ENCODE peak calls at places on chromosomes 6 and 20, in ten cellular contexts. O, S, W, Q, C, D, B, U, J and K are unnamed samples.

GRCh38 chr6:88166901-88167624 is 916 bp upstream of the CNR1 start:
- DNase-seq in U (no peak), C (peak; percentile 76), S (peak; percentile 51), O (no peak), B (peak; percentile 45), J (no peak), Q (no peak), D (peak; percentile 63), W (no peak), K (no peak)

GRCh38 chr20:11235058-11235457 is 561.3 kb upstream of the JAG1 start:
- DNase-seq in C (peak; percentile 75), B (peak; percentile 43), J (no peak), O (peak; percentile 67), Q (no peak), S (no peak), U (no peak), W (peak; percentile 44), D (no peak), K (no peak)

GRCh38 chr20:6473197-6473596 is 294.3 kb upstream of the BMP2 start:
- DNase-seq in Q (no peak), J (no peak), S (no peak), B (no peak), C (no peak), O (peak; percentile 17), W (peak; percentile 90), U (no peak), D (no peak), K (no peak)

GRCh38 chr6:118387921-118388701 is 160.0 kb upstream of the PLN start:
- DNase-seq in W (peak; percentile 90), D (no peak), Q (peak; percentile 29), J (no peak), S (no peak), C (no peak), U (no peak), O (peak; percentile 67), B (no peak), K (no peak)

GRCh38 chr6:99789767-99790166 is 183.1 kb downstream of the PRDM13 start:
- DNase-seq in C (no peak), W (no peak), D (no peak), U (no peak), O (no peak), Q (no peak), J (no peak), S (no peak), B (no peak), K (no peak)

GRCh38 chr6:33082702-33083101 is 6.9 kb downstream of the HLA-DPB1 start:
- DNase-seq in O (peak; percentile 76), W (peak; percentile 12), B (peak; percentile 72), D (no peak), Q (no peak), C (peak; percentile 91), J (no peak), S (peak; percentile 71), U (no peak), K (no peak)

GRCh38 chr20:48632825-48633619 is 194.8 kb downstream of the PREX1 start:
- DNase-seq in U (no peak), C (no peak), W (no peak), J (no peak), S (no peak), Q (no peak), O (no peak), B (no peak), D (no peak), K (no peak)

GRCh38 chr6:156402628-156403027 is 374.6 kb upstream of the ARID1B start:
- DNase-seq in C (no peak), O (no peak), U (no peak), Q (no peak), J (no peak), D (no peak), W (no peak), B (no peak), S (no peak), K (no peak)

GRCh38 chr6:101666256-101666655 is 272.7 kb downstream of the GRIK2 start:
- DNase-seq in Q (no peak), O (peak; percentile 56), S (no peak), C (no peak), U (no peak), J (no peak), W (peak; percentile 90), B (no peak), D (no peak), K (no peak)

GRCh38 chr20:63947638-63948456 is 8.4 kb downstream of the UCKL1 start:
- DNase-seq in C (no peak), D (no peak), U (no peak), S (no peak), J (no peak), W (no peak), B (no peak), O (no peak), Q (peak; percentile 72), K (no peak)

GRCh38 chr20:35290186-35290886 is 1.9 kb downstream of the FAM83C start:
- DNase-seq in B (no peak), J (no peak), S (no peak), C (no peak), D (no peak), O (no peak), W (no peak), U (no peak), Q (no peak), K (no peak)

GRCh38 chr6:827431-827830 is 134.5 kb upstream of the EXOC2 start:
- DNase-seq in W (no peak), O (no peak), D (peak; percentile 24), C (no peak), B (no peak), J (no peak), U (no peak), S (no peak), Q (no peak), K (no peak)

GRCh38 chr20:63574829-63575720 is 1.0 kb upstream of the HELZ2 start:
- DNase-seq in S (no peak), W (no peak), B (no peak), D (no peak), Q (no peak), O (peak; percentile 36), J (no peak), U (no peak), C (no peak), K (no peak)

DNA sequence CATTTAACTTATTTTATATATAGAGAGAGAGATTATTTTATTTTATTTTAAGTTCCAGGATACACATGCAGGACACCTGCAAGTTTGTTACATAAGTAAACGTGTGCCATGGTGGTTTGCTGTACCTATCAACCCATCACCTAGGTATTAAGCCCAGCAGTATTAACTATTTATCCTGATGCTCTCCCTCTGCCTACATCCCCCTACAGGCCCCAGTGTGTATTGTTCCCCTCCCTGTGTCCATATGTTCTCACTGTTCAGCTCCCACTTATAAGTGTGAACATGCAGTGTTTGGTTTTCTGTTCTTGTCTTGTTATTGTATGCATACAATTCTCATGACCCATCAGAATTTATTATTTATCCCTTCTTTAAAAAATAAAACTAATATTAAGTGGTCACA is 34.6 kb downstream of the FKBP1C start:
- DNase-seq in C (peak; percentile 63), J (no peak), W (no peak), B (peak; percentile 36), O (no peak), D (no peak), S (no peak), U (no peak), Q (no peak), K (no peak)
- TF ChIP-seq CTCF in C (peak; percentile 79), J (no peak), W (no peak), B (peak; percentile 61), O (no peak), D (no peak), S (peak; percentile 2), U (no peak), Q (no peak), K (no peak)

GRCh38 chr6:15279047-15279661 is 33.3 kb downstream of the JARID2 start:
- DNase-seq in B (no peak), C (peak; percentile 34), W (peak; percentile 46), S (no peak), D (no peak), U (no peak), J (no peak), Q (no peak), O (no peak), K (no peak)

GRCh38 chr6:15276036-15276435 is 30.2 kb downstream of the JARID2 start:
- DNase-seq in C (no peak), W (no peak), S (no peak), Q (no peak), D (no peak), O (no peak), U (no peak), J (no peak), B (no peak), K (no peak)

GRCh38 chr6:15270402-15270801 is 24.5 kb downstream of the JARID2 start:
- DNase-seq in S (no peak), U (no peak), B (no peak), W (no peak), D (no peak), Q (no peak), O (no peak), C (no peak), J (no peak), K (no peak)

GRCh38 chr6:15272562-15272961 is 26.7 kb downstream of the JARID2 start:
- DNase-seq in D (no peak), C (no peak), Q (no peak), B (no peak), O (no peak), J (no peak), W (no peak), S (no peak), U (no peak), K (no peak)

GRCh38 chr6:15274696-15275387 is 29.0 kb downstream of the JARID2 start:
- DNase-seq in U (no peak), J (no peak), O (peak; percentile 44), B (no peak), Q (no peak), W (no peak), D (no peak), C (no peak), S (no peak), K (no peak)
- TF ChIP-seq CTCF in U (no peak), J (no peak), O (peak; percentile 16), B (peak; percentile 24), Q (no peak), W (peak; percentile 36), D (peak; percentile 18), C (peak; percentile 39), S (peak; percentile 7), K (no peak)

GRCh38 chr20:57693002-57693582 is 16.7 kb downstream of the PMEPA1 start:
- DNase-seq in O (no peak), S (peak; percentile 85), Q (no peak), C (peak; percentile 79), U (no peak), D (no peak), B (peak; percentile 52), W (peak; percentile 100), J (no peak), K (no peak)
- TF ChIP-seq CTCF in O (no peak), S (peak; percentile 31), Q (no peak), C (peak; percentile 73), U (no peak), D (no peak), B (peak; percentile 64), W (peak; percentile 93), J (no peak), K (no peak)

DNA sequence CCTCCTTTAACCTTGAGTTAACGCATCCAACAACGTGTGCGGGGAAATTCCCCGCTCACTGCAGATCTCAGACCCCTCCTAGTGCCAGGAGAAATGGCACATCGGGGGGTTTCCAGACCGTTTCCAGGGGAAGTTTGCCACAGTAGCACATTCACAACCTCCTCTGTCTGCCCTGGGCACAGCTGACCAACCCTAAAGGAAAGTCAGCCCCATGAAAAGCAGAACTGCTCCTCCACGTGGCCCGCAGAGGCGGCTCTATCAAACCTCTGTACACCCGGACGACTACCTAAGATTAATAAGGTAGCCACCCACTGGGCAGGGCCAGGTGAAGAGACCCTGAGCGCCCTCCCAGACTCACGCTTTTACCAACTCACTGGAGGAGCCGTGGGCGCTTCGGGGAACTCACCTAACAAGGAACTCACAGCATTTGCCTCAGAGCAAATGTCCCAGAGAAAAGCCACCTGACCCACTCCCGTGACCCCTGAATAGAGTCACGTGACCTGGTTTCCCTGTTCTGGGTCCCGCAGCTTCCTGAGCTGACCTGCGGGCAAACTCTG is 93.1 kb downstream of the PRND start:
- DNase-seq in U (no peak), W (no peak), C (no peak), J (peak; percentile 52), D (peak; percentile 76), B (no peak), S (no peak), Q (no peak), O (no peak), K (no peak)
- TF ChIP-seq CTCF in U (no peak), W (no peak), C (no peak), J (no peak), D (no peak), B (no peak), S (no peak), Q (no peak), O (no peak), K (no peak)